ENCODE peak calls at places on chromosomes 13 and 19, in eight cellular contexts. E, P, K, Y, W, S, U and O are unnamed samples.

GRCh38 chr13:18998389-18998788 is 183.2 kb downstream of the TUBA3C start:
- DNase-seq in E (no peak), P (no peak), K (no peak), Y (no peak), W (no peak), S (no peak), U (no peak), O (no peak)

GRCh38 chr19:50817941-50818858 is 5.4 kb downstream of the KLK1 start:
- DNase-seq in E (peak; percentile 63), P (no peak), K (no peak), Y (no peak), W (no peak), S (peak; percentile 10), U (peak; percentile 63), O (no peak)

GRCh38 chr13:112150352-112150751 is 83.4 kb downstream of the SOX1 start:
- DNase-seq in E (no peak), P (no peak), K (no peak), Y (no peak), W (no peak), S (no peak), U (no peak), O (no peak)

GRCh38 chr13:25286308-25286968 is 850 bp downstream of the MTMR6 start:
- DNase-seq in E (no peak), P (peak; percentile 35), K (peak; percentile 58), Y (peak; percentile 54), W (no peak), S (peak; percentile 56), U (no peak), O (no peak)

GRCh38 chr19:18611327-18612050 is 1.2 kb upstream of the TMEM59L start:
- DNase-seq in E (no peak), P (no peak), K (no peak), Y (no peak), W (no peak), S (no peak), U (no peak), O (no peak)

GRCh38 chr19:47305309-47305751 is 4.3 kb upstream of the C5AR1 start:
- DNase-seq in E (peak; percentile 62), P (peak; percentile 77), K (peak; percentile 90), Y (peak; percentile 95), W (no peak), S (peak; percentile 99), U (peak; percentile 76), O (peak; percentile 76)

GRCh38 chr19:10421981-10422461 is 1.7 kb downstream of the PDE4A start:
- DNase-seq in E (no peak), P (no peak), K (no peak), Y (no peak), W (no peak), S (no peak), U (no peak), O (no peak)

GRCh38 chr13:31038834-31039552 is 106.5 kb downstream of the TEX26 start:
- DNase-seq in E (peak; percentile 84), P (no peak), K (peak; percentile 44), Y (peak; percentile 57), W (no peak), S (peak; percentile 59), U (no peak), O (peak; percentile 24)

GRCh38 chr13:26855071-26855470 is 94.5 kb upstream of the GPR12 start:
- DNase-seq in E (no peak), P (no peak), K (no peak), Y (no peak), W (no peak), S (no peak), U (no peak), O (no peak)

GRCh38 chr13:61162636-61163035 is 253.0 kb downstream of the PCDH20 start:
- DNase-seq in E (no peak), P (no peak), K (no peak), Y (no peak), W (no peak), S (no peak), U (no peak), O (no peak)

GRCh38 chr19:3983936-3984583 is 1.2 kb downstream of the EEF2 start:
- DNase-seq in E (no peak), P (no peak), K (peak; percentile 47), Y (peak; percentile 66), W (no peak), S (peak; percentile 59), U (peak; percentile 83), O (no peak)

GRCh38 chr13:32443111-32443510 is 15.2 kb upstream of the N4BP2L1 start:
- DNase-seq in E (peak; percentile 60), P (peak; percentile 19), K (peak; percentile 23), Y (peak; percentile 19), W (no peak), S (peak; percentile 41), U (no peak), O (no peak)
- TF ChIP-seq CTCF in E (peak; percentile 55), P (no peak), K (peak; percentile 38), Y (peak; percentile 38), W (peak; percentile 25), S (peak; percentile 35), U (peak; percentile 19), O (peak; percentile 30)

GRCh38 chr13:113740286-113740556 is 18.8 kb upstream of the TMEM255B start:
- DNase-seq in E (no peak), P (no peak), K (no peak), Y (no peak), W (no peak), S (no peak), U (no peak), O (no peak)

GRCh38 chr13:113741101-113741731 is 17.8 kb upstream of the TMEM255B start:
- DNase-seq in E (no peak), P (no peak), K (no peak), Y (no peak), W (no peak), S (no peak), U (no peak), O (no peak)

GRCh38 chr13:113739527-113740285 is 19.3 kb upstream of the TMEM255B start:
- DNase-seq in E (no peak), P (no peak), K (no peak), Y (no peak), W (no peak), S (no peak), U (no peak), O (no peak)

GRCh38 chr13:113742000-113742441 is 17.0 kb upstream of the TMEM255B start:
- DNase-seq in E (no peak), P (peak; percentile 48), K (peak; percentile 50), Y (peak; percentile 46), W (no peak), S (peak; percentile 58), U (no peak), O (no peak)

DNA sequence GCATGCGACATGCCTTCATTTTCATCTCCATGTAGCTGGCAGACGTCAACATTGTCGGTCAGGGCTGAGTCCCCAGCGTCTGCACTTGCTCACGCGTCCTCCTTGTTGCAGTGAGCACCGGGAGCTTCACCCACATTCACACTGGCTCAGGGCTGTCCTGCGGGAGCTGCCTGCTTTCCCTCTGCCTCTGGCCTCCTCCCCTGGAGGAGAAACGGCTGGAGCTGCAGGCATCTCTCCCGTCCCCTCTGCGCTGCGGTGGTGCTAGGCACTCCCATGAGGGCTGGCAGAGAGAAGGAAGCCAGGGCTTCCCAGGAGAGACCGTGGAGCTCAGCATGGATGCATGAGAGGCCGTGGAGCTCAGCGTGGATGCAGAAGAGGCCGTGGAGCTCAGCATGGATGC is 18.4 kb upstream of the TMEM255B start:
- DNase-seq in E (no peak), P (no peak), K (no peak), Y (no peak), W (no peak), S (no peak), U (no peak), O (no peak)
- H3K4me3 ChIP-seq in E (no peak overlapping the region), P (no peak overlapping the region), K (no peak overlapping the region), Y (no peak overlapping the region), W (no peak overlapping the region), S (no peak overlapping the region), U (no peak overlapping the region), O (no peak overlapping the region)

GRCh38 chr19:48631254-48631653 is 5.9 kb downstream of the DBP start:
- DNase-seq in E (no peak), P (no peak), K (no peak), Y (no peak), W (no peak), S (no peak), U (no peak), O (no peak)

GRCh38 chr19:48634036-48634342 is 3.2 kb downstream of the DBP start:
- DNase-seq in E (no peak), P (no peak), K (no peak), Y (no peak), W (no peak), S (no peak), U (no peak), O (no peak)

GRCh38 chr19:48634424-48635262 is 2.5 kb downstream of the DBP start:
- DNase-seq in E (peak; percentile 79), P (peak; percentile 97), K (peak; percentile 92), Y (peak; percentile 95), W (no peak), S (peak; percentile 94), U (peak; percentile 99), O (peak; percentile 80)

GRCh38 chr19:48633148-48634035 is 3.8 kb downstream of the DBP start:
- DNase-seq in E (no peak), P (no peak), K (no peak), Y (no peak), W (no peak), S (no peak), U (no peak), O (no peak)

GRCh38 chr19:48632692-48633147 is 4.5 kb downstream of the DBP start:
- DNase-seq in E (no peak), P (no peak), K (peak; percentile 53), Y (peak; percentile 54), W (no peak), S (peak; percentile 64), U (no peak), O (no peak)
- TF ChIP-seq CTCF in E (no peak), P (no peak), K (no peak), Y (no peak), W (no peak), S (no peak), U (no peak), O (no peak)

GRCh38 chr13:98279473-98280175 is 102.6 kb upstream of the RNF113B start:
- DNase-seq in E (peak; percentile 41), P (no peak), K (no peak), Y (no peak), W (no peak), S (no peak), U (no peak), O (no peak)

GRCh38 chr13:98278068-98278619 is 101.1 kb upstream of the RNF113B start:
- DNase-seq in E (no peak), P (no peak), K (no peak), Y (no peak), W (no peak), S (no peak), U (no peak), O (no peak)

GRCh38 chr13:98276486-98276885 is 99.4 kb upstream of the RNF113B start:
- DNase-seq in E (no peak), P (no peak), K (peak; percentile 61), Y (no peak), W (no peak), S (no peak), U (no peak), O (no peak)

GRCh38 chr13:98275711-98276171 is 98.7 kb upstream of the RNF113B start:
- DNase-seq in E (no peak), P (no peak), K (no peak), Y (peak; percentile 88), W (no peak), S (no peak), U (no peak), O (no peak)

DNA sequence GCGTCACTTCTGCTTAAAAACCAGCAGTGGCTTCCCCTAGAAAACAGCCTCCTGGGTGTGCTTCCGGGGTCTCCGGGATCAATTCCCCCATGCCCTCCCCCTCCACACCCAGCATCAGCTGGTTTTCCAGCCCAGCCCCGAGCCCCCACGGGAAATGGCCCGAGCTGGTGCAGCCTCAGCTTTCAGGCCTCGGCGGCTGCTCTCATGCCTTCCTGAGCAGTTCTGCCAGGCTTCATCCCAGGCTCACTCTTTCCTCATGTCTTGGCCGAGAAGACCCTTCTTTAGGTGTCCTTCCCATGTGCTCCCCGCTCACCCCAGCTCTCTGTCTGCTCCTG is 103.1 kb upstream of the RNF113B start:
- DNase-seq in E (no peak), P (no peak), K (no peak), Y (no peak), W (no peak), S (no peak), U (no peak), O (no peak)
- H3K4me3 ChIP-seq in E (no peak overlapping the region), P (no peak overlapping the region), K (no peak overlapping the region), Y (no peak overlapping the region), W (no peak overlapping the region), S (no peak overlapping the region), U (no peak overlapping the region), O (no peak overlapping the region)